ENCODE peak calls at places on chromosomes 7 and 10, in six cellular contexts. D is stimulated activated CD4-positive, alpha-beta T cell treated with anti-CD3 and anti-CD28 coated beads, Interleukin-12 subunit alpha, Interleukin-12 subunit beta, amount 100 ng/mL, for 48 hours; T is right cardiac atrium; E is T1000; R is iPS-NIHi11; A is fibroblast of the conjunctiva. V is an unnamed sample.

GRCh38 chr10:30581779-30582380 is 47.7 kb downstream of the LYZL2 start:
- DNase-seq in T (no peak), R (peak), A (peak), E (no peak), D (peak), V (no peak)

GRCh38 chr10:15515207-15515606 is 144.1 kb upstream of the FAM171A1 start:
- DNase-seq in A (peak), E (no peak), R (no peak), D (no peak), T (no peak), V (peak)

GRCh38 chr7:155291045-155291530 is 6.6 kb upstream of the INSIG1 start:
- DNase-seq in A (no peak), D (no peak), E (peak), T (no peak), R (no peak), V (no peak)

GRCh38 chr7:983182-984071 is 446 bp downstream of the CYP2W1 start:
- DNase-seq in D (no peak), A (no peak), E (no peak), R (no peak), T (peak), V (no peak)

GRCh38 chr7:65239707-65240352 is 133.8 kb upstream of the ZNF92 start:
- DNase-seq in T (peak), R (peak), E (no peak), A (no peak), D (no peak), V (no peak)

GRCh38 chr10:111835562-111835961 is 348.0 kb downstream of the GPAM start:
- DNase-seq in T (no peak), A (peak), E (peak), R (no peak), D (no peak), V (no peak)

GRCh38 chr7:116139007-116139406 is 71.3 kb upstream of the TES start:
- DNase-seq in A (no peak), E (no peak), T (no peak), R (no peak), D (no peak), V (no peak)

GRCh38 chr10:125629758-125630376 is 53.1 kb downstream of the TEX36 start:
- DNase-seq in A (peak), T (no peak), D (no peak), R (peak), E (no peak), V (peak)

GRCh38 chr7:127711872-127712271 is 59.9 kb downstream of the SND1 start:
- DNase-seq in D (no peak), A (no peak), R (no peak), T (no peak), E (no peak), V (no peak)

GRCh38 chr10:101047268-101047667 is 14.5 kb upstream of the KAZALD1 start:
- DNase-seq in E (no peak), D (no peak), T (no peak), R (peak), A (no peak), V (no peak)

GRCh38 chr10:78892383-78893191 is 176.2 kb upstream of the ZMIZ1 start:
- DNase-seq in T (no peak), D (no peak), E (no peak), A (no peak), R (no peak), V (no peak)

GRCh38 chr7:133056370-133057238 is 25.3 kb downstream of the CHCHD3 start:
- DNase-seq in D (no peak), A (no peak), E (no peak), T (no peak), R (no peak), V (peak)

GRCh38 chr10:46553238-46554049 is 3.0 kb downstream of the GPRIN2 start:
- DNase-seq in E (no peak), A (no peak), R (no peak), D (no peak), T (peak), V (no peak)

GRCh38 chr7:108311446-108312168 is 144.6 kb downstream of the NRCAM start:
- DNase-seq in T (no peak), D (no peak), A (peak), R (no peak), E (no peak), V (no peak)

GRCh38 chr7:134773164-134773563 is 6.3 kb upstream of the CALD1 start:
- DNase-seq in R (no peak), A (no peak), E (no peak), T (no peak), D (no peak), V (no peak)

GRCh38 chr10:78552261-78552811 is 516.4 kb upstream of the ZMIZ1 start:
- DNase-seq in R (no peak), E (no peak), T (peak), D (no peak), A (peak), V (no peak)

GRCh38 chr10:78579995-78580394 is 488.8 kb upstream of the ZMIZ1 start:
- DNase-seq in E (no peak), R (peak), T (peak), A (no peak), D (no peak), V (no peak)

GRCh38 chr10:94115725-94116124 is 122.0 kb downstream of the PLCE1 start:
- DNase-seq in D (no peak), E (peak), T (no peak), A (no peak), R (no peak), V (no peak)

GRCh38 chr7:132115028-132115427 is 461.2 kb downstream of the PLXNA4 start:
- DNase-seq in E (no peak), R (no peak), A (no peak), D (no peak), T (no peak), V (no peak)

GRCh38 chr7:149880871-149881301 is 7.1 kb downstream of the ATP6V0E2 start:
- DNase-seq in T (peak), R (no peak), A (no peak), E (no peak), D (no peak), V (no peak)

GRCh38 chr7:149414745-149415390 is 46.0 kb downstream of the ZNF777 start:
- DNase-seq in R (peak), D (peak), E (no peak), A (peak), T (peak), V (no peak)